ENCODE peak calls at places on chromosomes 12 and 14, in six cellular contexts. One of them, this sample, is unnamed.

GRCh38 chr14:30569216-30569902 is 10.4 kb downstream of the G2E3 start:
- DNase-seq in OCI-LY7: no peak
- DNase-seq in neural progenitor cell: peak
- DNase-seq in GM12878: no peak
- DNase-seq in H9: no peak
- DNase-seq in IMR-90: no peak
- DNase-seq in this sample: peak

GRCh38 chr12:1534708-1535107 is 59.7 kb downstream of the FBXL14 start:
- DNase-seq in IMR-90: no peak
- DNase-seq in GM12878: peak
- DNase-seq in H9: peak
- DNase-seq in OCI-LY7: peak
- DNase-seq in neural progenitor cell: no peak
- DNase-seq in this sample: no peak

GRCh38 chr14:104458845-104459244 is 120.7 kb upstream of the C14orf180 start:
- DNase-seq in GM12878: no peak
- DNase-seq in IMR-90: no peak
- DNase-seq in OCI-LY7: no peak
- DNase-seq in H9: no peak
- DNase-seq in neural progenitor cell: no peak
- DNase-seq in this sample: no peak

GRCh38 chr12:172732-173161 is 41.2 kb downstream of the SLC6A12 start:
- DNase-seq in neural progenitor cell: no peak
- DNase-seq in OCI-LY7: no peak
- DNase-seq in IMR-90: no peak
- DNase-seq in H9: no peak
- DNase-seq in GM12878: no peak
- DNase-seq in this sample: no peak

GRCh38 chr12:54287316-54288157 is 7.0 kb downstream of the HNRNPA1 start:
- DNase-seq in H9: peak
- DNase-seq in neural progenitor cell: no peak
- DNase-seq in OCI-LY7: no peak
- DNase-seq in IMR-90: no peak
- DNase-seq in GM12878: no peak
- DNase-seq in this sample: no peak

GRCh38 chr14:75158843-75159614 is 17.4 kb downstream of the TMED10 start:
- DNase-seq in neural progenitor cell: no peak
- DNase-seq in OCI-LY7: no peak
- DNase-seq in IMR-90: peak
- DNase-seq in H9: no peak
- DNase-seq in GM12878: peak
- DNase-seq in this sample: no peak

GRCh38 chr14:68977137-68977740 is 1.9 kb downstream of the ACTN1 start:
- DNase-seq in GM12878: no peak
- DNase-seq in IMR-90: no peak
- DNase-seq in OCI-LY7: no peak
- DNase-seq in neural progenitor cell: peak
- DNase-seq in H9: no peak
- DNase-seq in this sample: peak

GRCh38 chr12:41552507-41553047 is 364.5 kb downstream of the PDZRN4 start:
- DNase-seq in GM12878: no peak
- DNase-seq in IMR-90: no peak
- DNase-seq in neural progenitor cell: no peak
- DNase-seq in OCI-LY7: no peak
- DNase-seq in H9: no peak
- DNase-seq in this sample: no peak

GRCh38 chr12:28050606-28051005 is 78.1 kb upstream of the PTHLH start:
- DNase-seq in IMR-90: no peak
- DNase-seq in OCI-LY7: no peak
- DNase-seq in H9: no peak
- DNase-seq in neural progenitor cell: no peak
- DNase-seq in GM12878: no peak
- DNase-seq in this sample: no peak

GRCh38 chr14:88872976-88873375 is 48.5 kb downstream of the TTC8 start:
- DNase-seq in H9: no peak
- DNase-seq in GM12878: no peak
- DNase-seq in neural progenitor cell: no peak
- DNase-seq in OCI-LY7: no peak
- DNase-seq in IMR-90: no peak
- DNase-seq in this sample: no peak

GRCh38 chr12:39490500-39491276 is 47.8 kb upstream of the KIF21A start:
- DNase-seq in GM12878: no peak
- DNase-seq in IMR-90: no peak
- DNase-seq in H9: no peak
- DNase-seq in neural progenitor cell: no peak
- DNase-seq in OCI-LY7: no peak
- DNase-seq in this sample: no peak

GRCh38 chr12:130729344-130729743 is 13.2 kb upstream of the RIMBP2 start:
- DNase-seq in OCI-LY7: no peak
- DNase-seq in IMR-90: no peak
- DNase-seq in neural progenitor cell: no peak
- DNase-seq in GM12878: no peak
- DNase-seq in H9: peak
- DNase-seq in this sample: no peak

GRCh38 chr12:58602179-58602578 is 318.1 kb downstream of the LRIG3 start:
- DNase-seq in neural progenitor cell: no peak
- DNase-seq in IMR-90: peak
- DNase-seq in OCI-LY7: no peak
- DNase-seq in H9: no peak
- DNase-seq in GM12878: no peak
- DNase-seq in this sample: no peak

GRCh38 chr12:48788852-48789775 is at the start of gene ADCY6:
- DNase-seq in H9: peak
- DNase-seq in neural progenitor cell: peak
- DNase-seq in IMR-90: peak
- DNase-seq in GM12878: no peak
- DNase-seq in OCI-LY7: no peak
- DNase-seq in this sample: peak

GRCh38 chr14:23154876-23155587 is 28.4 kb downstream of the SLC7A8 start:
- DNase-seq in IMR-90: peak
- DNase-seq in H9: peak
- DNase-seq in OCI-LY7: no peak
- DNase-seq in neural progenitor cell: peak
- DNase-seq in GM12878: no peak
- DNase-seq in this sample: no peak

GRCh38 chr14:61510736-61511557 is 184.4 kb upstream of the HIF1A start:
- DNase-seq in IMR-90: no peak
- DNase-seq in H9: no peak
- DNase-seq in neural progenitor cell: no peak
- DNase-seq in OCI-LY7: no peak
- DNase-seq in GM12878: no peak
- DNase-seq in this sample: no peak

GRCh38 chr12:70609739-70610491 is 27.3 kb downstream of the PTPRB start:
- DNase-seq in OCI-LY7: no peak
- DNase-seq in H9: peak
- DNase-seq in GM12878: no peak
- DNase-seq in neural progenitor cell: peak
- DNase-seq in IMR-90: no peak
- DNase-seq in this sample: no peak

DNA sequence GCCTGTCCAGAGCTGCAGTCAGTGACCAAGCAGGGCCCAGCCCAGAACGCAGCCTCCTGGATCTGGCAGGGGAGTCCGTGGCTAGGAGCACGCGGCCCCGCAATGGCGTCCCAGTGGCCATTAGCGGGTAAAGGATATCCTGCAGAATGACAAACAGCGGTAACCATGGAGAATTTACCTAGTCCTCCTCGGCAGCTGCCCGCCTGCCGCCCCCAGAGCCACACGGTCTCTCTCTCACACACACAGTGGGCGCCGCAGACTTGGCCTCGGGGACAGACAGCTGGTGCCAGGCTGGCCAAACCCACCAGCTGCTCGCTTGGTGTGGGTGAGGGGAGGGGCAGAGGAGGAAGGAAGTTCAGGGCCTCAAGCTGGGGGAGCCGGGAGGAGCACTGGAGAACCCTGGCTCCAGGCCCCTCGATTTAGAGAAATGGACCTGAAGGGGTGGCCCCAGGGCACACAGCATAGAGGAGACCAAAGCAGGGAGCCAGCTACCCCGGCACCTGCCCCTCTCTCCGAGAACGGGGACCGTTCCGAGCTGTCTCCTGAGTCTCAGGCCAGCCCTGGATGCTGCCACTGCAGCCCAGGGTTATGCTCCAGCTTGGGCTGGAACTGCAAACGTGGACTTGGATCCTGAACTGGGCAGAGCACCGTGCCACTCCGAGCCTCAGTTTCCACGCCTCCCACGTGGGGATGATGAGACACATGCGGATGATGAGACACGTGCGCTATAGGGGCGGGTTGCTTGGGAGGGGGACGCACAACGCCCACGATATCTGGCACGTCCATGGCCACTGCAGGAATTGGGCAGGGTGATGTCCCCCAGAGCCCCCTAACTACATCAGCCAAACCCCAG is 3.4 kb downstream of the CDK2AP1 start:
- DNase-seq in H9: no peak
- DNase-seq in OCI-LY7: no peak
- DNase-seq in GM12878: no peak
- DNase-seq in neural progenitor cell: no peak
- DNase-seq in IMR-90: no peak
- DNase-seq in this sample: no peak
- H3K4me2 ChIP-seq in H9: no peak
- H3K4me2 ChIP-seq in OCI-LY7: no peak
- H3K4me2 ChIP-seq in GM12878: peak
- H3K4me2 ChIP-seq in neural progenitor cell: no peak
- H3K4me2 ChIP-seq in IMR-90: no peak
- H3K4me2 ChIP-seq in this sample: peak

DNA sequence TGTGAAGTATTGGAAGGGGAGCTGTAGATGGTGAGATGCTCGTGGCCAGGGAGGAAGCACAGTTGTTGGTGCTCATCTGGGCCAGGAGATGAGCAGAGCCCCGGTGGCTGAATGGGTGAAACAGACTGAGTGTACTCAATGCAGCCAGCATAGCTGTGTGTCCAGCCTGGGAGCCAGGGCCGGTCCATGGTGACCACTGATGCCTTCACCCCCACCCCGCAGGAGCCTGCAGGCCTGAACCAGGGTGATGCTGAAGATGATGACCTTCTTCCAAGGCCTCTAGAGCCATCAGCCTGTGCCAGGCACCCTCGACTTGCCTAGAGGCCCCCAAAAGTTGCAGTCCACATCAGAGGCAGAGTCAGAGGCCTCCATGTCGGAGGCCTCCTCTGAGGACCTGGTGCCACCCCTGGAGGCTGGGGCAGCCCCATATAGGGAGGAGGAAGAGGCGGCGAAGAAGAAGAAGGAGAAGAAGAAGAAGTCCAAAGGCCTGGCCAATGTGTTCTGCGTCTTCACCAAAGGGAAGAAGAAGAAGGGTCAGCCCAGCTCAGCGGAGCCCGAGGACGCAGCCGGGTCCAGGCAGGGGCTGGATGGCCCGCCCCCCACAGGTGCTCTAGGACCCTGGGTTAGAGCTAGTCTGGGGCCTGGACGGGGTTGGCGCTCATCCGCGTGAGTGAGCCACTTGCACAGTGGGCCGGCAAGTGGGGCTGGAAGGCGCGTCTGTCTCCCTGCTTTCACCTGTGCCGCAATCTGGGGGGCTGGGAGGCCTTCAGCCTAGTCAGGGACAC is 3.0 kb downstream of the TNFAIP2 start:
- DNase-seq in OCI-LY7: no peak
- DNase-seq in H9: no peak
- DNase-seq in GM12878: no peak
- DNase-seq in IMR-90: no peak
- DNase-seq in neural progenitor cell: no peak
- DNase-seq in this sample: no peak
- H3K4me2 ChIP-seq in OCI-LY7: no peak
- H3K4me2 ChIP-seq in H9: peak
- H3K4me2 ChIP-seq in GM12878: no peak
- H3K4me2 ChIP-seq in IMR-90: peak
- H3K4me2 ChIP-seq in neural progenitor cell: peak
- H3K4me2 ChIP-seq in this sample: peak

DNA sequence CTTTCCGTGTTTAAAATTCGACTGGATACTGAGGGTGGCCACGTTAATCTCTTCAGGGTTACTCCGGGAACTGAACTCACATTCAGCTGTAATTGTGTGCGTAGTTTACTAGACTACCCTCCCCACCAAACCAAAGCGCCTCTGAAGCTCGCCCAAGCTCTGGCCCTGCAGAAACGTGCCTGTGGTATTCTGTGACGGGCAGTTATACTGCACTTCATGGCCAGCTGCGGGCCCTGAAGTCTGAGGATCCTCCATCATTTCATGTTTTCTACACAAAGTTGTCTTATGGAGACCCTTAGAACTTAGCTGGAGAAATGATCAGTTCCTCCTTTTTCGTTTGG is 688 bp downstream of the ZNF26 start:
- DNase-seq in H9: no peak
- DNase-seq in GM12878: no peak
- DNase-seq in IMR-90: peak
- DNase-seq in neural progenitor cell: peak
- DNase-seq in OCI-LY7: peak
- DNase-seq in this sample: peak
- H3K4me2 ChIP-seq in H9: peak
- H3K4me2 ChIP-seq in GM12878: peak
- H3K4me2 ChIP-seq in IMR-90: peak
- H3K4me2 ChIP-seq in neural progenitor cell: peak
- H3K4me2 ChIP-seq in OCI-LY7: peak
- H3K4me2 ChIP-seq in this sample: peak

GRCh38 chr12:11499802-11500201 is 104.4 kb upstream of the PRB2 start:
- DNase-seq in H9: peak
- DNase-seq in neural progenitor cell: no peak
- DNase-seq in IMR-90: no peak
- DNase-seq in OCI-LY7: no peak
- DNase-seq in GM12878: no peak
- DNase-seq in this sample: no peak

GRCh38 chr12:11500861-11501230 is 105.5 kb upstream of the PRB2 start:
- DNase-seq in H9: no peak
- DNase-seq in GM12878: no peak
- DNase-seq in OCI-LY7: no peak
- DNase-seq in IMR-90: no peak
- DNase-seq in neural progenitor cell: no peak
- DNase-seq in this sample: no peak

GRCh38 chr12:11497438-11497837 is 102.1 kb upstream of the PRB2 start:
- DNase-seq in H9: no peak
- DNase-seq in IMR-90: no peak
- DNase-seq in neural progenitor cell: no peak
- DNase-seq in GM12878: no peak
- DNase-seq in OCI-LY7: no peak
- DNase-seq in this sample: no peak

GRCh38 chr12:11497995-11498394 is 102.6 kb upstream of the PRB2 start:
- DNase-seq in IMR-90: no peak
- DNase-seq in neural progenitor cell: no peak
- DNase-seq in GM12878: peak
- DNase-seq in H9: no peak
- DNase-seq in OCI-LY7: peak
- DNase-seq in this sample: no peak

DNA sequence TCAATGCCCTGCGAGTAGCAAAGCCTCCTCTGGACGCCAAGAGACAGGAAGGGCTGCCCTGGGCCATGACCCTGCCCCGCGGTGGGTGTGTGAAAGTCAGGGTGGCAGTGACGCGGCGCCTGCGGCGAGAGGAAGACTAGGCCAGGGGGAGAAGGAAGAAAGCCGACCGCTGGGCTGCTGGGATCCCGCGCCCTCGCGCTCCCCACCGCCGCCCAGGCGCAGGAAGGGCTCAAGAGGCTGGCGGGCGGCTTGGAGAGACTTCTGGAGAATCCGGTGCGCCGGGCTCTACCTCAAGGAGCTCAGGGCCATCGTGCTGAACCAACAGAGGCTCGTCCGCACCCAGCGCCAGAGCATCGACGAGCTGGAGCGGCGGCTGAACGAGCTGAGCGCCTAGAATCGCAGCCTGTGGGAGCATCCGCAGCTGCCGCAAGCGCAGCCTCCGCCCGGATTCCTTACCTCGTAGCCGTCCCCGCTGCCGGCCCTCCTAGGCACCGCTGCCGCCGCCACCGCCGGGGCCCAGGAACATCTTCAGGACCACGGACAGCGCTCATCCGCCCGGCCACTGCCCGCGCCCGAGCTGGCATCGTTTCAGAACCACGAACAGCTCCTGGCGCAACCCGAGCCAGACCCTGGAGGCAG is 105.0 kb upstream of the PRB2 start:
- DNase-seq in H9: peak
- DNase-seq in GM12878: no peak
- DNase-seq in OCI-LY7: peak
- DNase-seq in IMR-90: peak
- DNase-seq in neural progenitor cell: peak
- DNase-seq in this sample: peak
- H3K4me2 ChIP-seq in H9: peak
- H3K4me2 ChIP-seq in GM12878: no peak
- H3K4me2 ChIP-seq in OCI-LY7: no peak
- H3K4me2 ChIP-seq in IMR-90: no peak
- H3K4me2 ChIP-seq in neural progenitor cell: peak
- H3K4me2 ChIP-seq in this sample: no peak